ENCODE peak calls at places on chromosomes 16 and 17, in four cellular contexts. O is A549, M is K562, Z is HepG2. D is an unnamed sample.

GRCh38 chr17:17837966-17838962 is 1.5 kb upstream of the SREBF1 start:
- DNase-seq in Z (peak), M (no peak), O (peak), D (no peak)

GRCh38 chr17:83185023-83186002 is 105.9 kb downstream of the METRNL start:
- DNase-seq in O (no peak), Z (no peak), M (no peak), D (no peak)

GRCh38 chr17:4305224-4305623 is 41.4 kb upstream of the ANKFY1 start:
- DNase-seq in Z (no peak), M (no peak), O (no peak), D (no peak)

GRCh38 chr17:8836821-8837426 is 30.6 kb downstream of the PIK3R6 start:
- DNase-seq in Z (no peak), O (no peak), M (no peak), D (no peak)

GRCh38 chr16:48220891-48221290 is 23.2 kb upstream of the LONP2 start:
- DNase-seq in M (no peak), O (no peak), Z (no peak), D (no peak)

GRCh38 chr16:53968896-53969295 is 264.9 kb downstream of the FTO start:
- DNase-seq in O (no peak), Z (no peak), M (no peak), D (no peak)

GRCh38 chr16:55265926-55266325 is 58.1 kb upstream of the IRX6 start:
- DNase-seq in Z (no peak), O (no peak), M (no peak), D (no peak)

GRCh38 chr17:72974605-72975232 is 117.8 kb downstream of the SLC39A11 start:
- DNase-seq in Z (peak), M (no peak), O (peak), D (no peak)

GRCh38 chr17:82019905-82020873 is 2.5 kb downstream of the CENPX start:
- DNase-seq in Z (peak), M (peak), O (peak), D (no peak)

GRCh38 chr16:65414284-65414984 is 292.6 kb upstream of the CDH11 start:
- DNase-seq in O (no peak), Z (no peak), M (no peak), D (no peak)

GRCh38 chr17:40871316-40871715 is 4.3 kb upstream of the KRT12 start:
- DNase-seq in O (no peak), M (no peak), Z (no peak), D (no peak)

GRCh38 chr17:39110435-39111136 is 40.9 kb downstream of the PLXDC1 start:
- DNase-seq in M (no peak), Z (no peak), O (no peak), D (no peak)

GRCh38 chr16:23435500-23435899 is 17.5 kb downstream of the COG7 start:
- DNase-seq in O (peak), Z (peak), M (peak), D (peak)

GRCh38 chr17:83104577-83105505 is 25.4 kb downstream of the METRNL start:
- DNase-seq in M (no peak), Z (no peak), O (no peak), D (no peak)

DNA sequence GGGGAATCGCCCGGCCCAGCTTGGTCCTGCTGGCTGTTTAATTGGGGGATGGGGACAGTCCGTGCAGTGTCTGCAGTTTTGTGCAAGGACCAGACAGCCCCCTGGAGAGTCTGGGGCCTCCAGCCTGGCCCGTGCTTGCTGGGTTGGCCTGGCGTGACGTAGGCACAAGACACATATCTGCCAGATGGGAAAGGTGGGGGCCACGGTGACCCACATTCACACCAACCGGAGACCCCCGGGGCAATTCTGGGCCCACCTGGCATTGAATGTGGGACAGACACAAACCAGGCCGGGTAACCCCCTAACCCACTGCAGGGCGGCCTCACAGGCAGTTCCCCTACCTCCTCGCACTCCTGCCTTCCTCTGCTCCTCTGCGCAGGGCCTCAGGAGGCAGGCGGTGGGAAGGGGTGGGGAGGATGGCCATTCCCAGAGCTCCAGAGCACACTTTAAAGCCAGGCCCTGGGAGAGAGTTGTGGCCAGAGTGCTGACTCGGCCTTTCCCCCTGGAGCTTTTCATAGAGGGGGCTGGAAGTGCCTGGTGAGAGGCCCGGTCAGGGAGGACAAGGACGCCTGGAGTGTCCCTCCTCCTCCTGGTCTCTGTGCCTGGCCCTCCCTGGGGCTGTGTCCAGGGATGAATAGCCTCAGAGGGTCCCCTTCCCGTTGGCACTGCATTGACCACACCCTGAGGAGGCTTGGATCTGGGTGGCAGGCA is 1.5 kb downstream of the MRC2 start:
- DNase-seq in O (no peak), Z (no peak), M (no peak), D (no peak)
- TF ChIP-seq ESRRA in O (no peak), Z (no peak), M (no peak), D (no peak)

GRCh38 chr17:30824356-30825145 is at the start of gene CRLF3:
- DNase-seq in Z (peak), O (peak), M (peak), D (peak)
- TF ChIP-seq REST in Z (no peak), O (peak), M (no peak), D (no peak)

DNA sequence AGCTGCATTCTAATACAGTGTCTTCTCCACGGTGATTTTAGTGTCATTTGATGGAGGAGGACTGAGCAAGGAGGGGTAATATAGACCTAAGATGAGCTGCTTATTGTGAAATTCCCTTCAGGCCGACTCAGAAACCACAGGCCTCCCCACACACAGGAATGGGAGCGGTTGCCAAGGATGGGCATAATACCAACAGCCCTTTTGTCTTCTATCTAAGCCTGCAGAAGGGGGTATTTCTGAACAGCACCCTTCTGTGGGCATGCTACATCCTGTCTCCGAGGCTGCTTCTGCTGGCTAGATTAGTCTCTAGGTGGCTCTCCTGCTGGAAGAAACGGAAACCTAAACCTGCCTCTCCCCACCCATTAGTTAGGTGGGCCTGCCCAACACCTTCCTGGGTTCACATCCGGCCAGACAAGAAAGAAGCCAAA is 72.9 kb downstream of the CCDC182 start:
- DNase-seq in Z (no peak), O (no peak), M (no peak), D (no peak)
- TF ChIP-seq ESRRA in Z (no peak), O (no peak), M (no peak), D (no peak)

GRCh38 chr16:71289732-71290062 is 495 bp upstream of the CMTR2 start:
- DNase-seq in Z (no peak), M (no peak), O (no peak), D (no peak)
- TF ChIP-seq REST in Z (no peak), M (no peak), O (no peak), D (no peak)